ENCODE peak calls at places on chromosomes 16 and 17, in eight cellular contexts. O is heart right ventricle, I is right lobe of liver, K is sigmoid colon, Y is colonic mucosa, V is fibroblast of lung, J is IMR-90, H is body of pancreas. G is an unnamed sample. For H3K36me3, the result is how much of the 10 kb centered on the place peaks cover.

GRCh38 chr17:5955764-5956163 is 114.4 kb upstream of the WSCD1 start:
- DNase-seq in V (no peak), Y (no peak), H (no peak), O (no peak), J (no peak), K (no peak), I (no peak), G (no peak)

GRCh38 chr17:28911411-28912045 is 8.6 kb upstream of the DHRS13 start:
- DNase-seq in V (peak), O (no peak), J (no peak), K (no peak), I (no peak), H (no peak), Y (no peak), G (no peak)

GRCh38 chr17:8187517-8188407 is 2.2 kb downstream of the BORCS6 start:
- DNase-seq in H (peak), K (peak), I (peak), Y (peak), J (peak), O (peak), V (peak), G (peak)

GRCh38 chr17:29140051-29140582 is 40.1 kb downstream of the MYO18A start:
- DNase-seq in K (peak), J (peak), Y (peak), H (peak), V (peak), I (peak), O (peak), G (peak)

GRCh38 chr17:48647103-48647963 is 21.2 kb upstream of the HOXB9 start:
- DNase-seq in J (no peak), H (no peak), O (no peak), K (no peak), Y (peak), V (no peak), I (no peak), G (no peak)

GRCh38 chr17:70091005-70091568 is 16.1 kb downstream of the KCNJ16 start:
- DNase-seq in K (no peak), H (no peak), Y (no peak), V (no peak), I (no peak), O (no peak), J (no peak), G (no peak)

GRCh38 chr17:64306850-64307463 is 43.9 kb upstream of the TEX2 start:
- DNase-seq in O (peak), I (peak), H (peak), J (peak), V (peak), K (peak), Y (peak), G (peak)

GRCh38 chr17:81578561-81579225 is 26.5 kb upstream of the FAAP100 start:
- DNase-seq in I (no peak), K (no peak), H (no peak), J (no peak), Y (no peak), V (no peak), O (no peak), G (no peak)

GRCh38 chr16:69114346-69114975 is 9.0 kb downstream of the HAS3 start:
- DNase-seq in I (no peak), Y (no peak), J (no peak), H (no peak), K (peak), O (no peak), V (no peak), G (no peak)

GRCh38 chr17:64216385-64217248 is 46.4 kb downstream of the TEX2 start:
- DNase-seq in H (peak), J (peak), O (peak), V (peak), Y (peak), K (no peak), I (peak), G (no peak)

GRCh38 chr17:40556884-40557414 is 8.3 kb downstream of the CCR7 start:
- DNase-seq in K (no peak), V (no peak), J (no peak), O (peak), H (no peak), Y (peak), I (no peak), G (no peak)

GRCh38 chr17:45136846-45137560 is 1.5 kb downstream of the ACBD4 start:
- DNase-seq in Y (no peak), O (no peak), K (no peak), H (no peak), V (no peak), J (no peak), I (peak), G (no peak)

GRCh38 chr16:55495616-55496289 is 13.1 kb upstream of the LPCAT2 start:
- DNase-seq in Y (peak), O (no peak), K (no peak), J (peak), V (peak), I (no peak), H (no peak), G (no peak)

GRCh38 chr17:32486701-32487459 is at the start of gene CDK5R1:
- DNase-seq in H (peak), K (no peak), O (peak), Y (peak), I (peak), J (peak), V (peak), G (peak)

GRCh38 chr17:45101883-45102811 is 30.2 kb downstream of the PLCD3 start:
- DNase-seq in H (no peak), J (no peak), I (no peak), O (no peak), K (no peak), Y (no peak), V (no peak), G (no peak)

GRCh38 chr17:51481370-51481769 is 221.0 kb downstream of the UTP18 start:
- DNase-seq in J (no peak), H (no peak), Y (no peak), V (no peak), O (no peak), I (no peak), K (no peak), G (no peak)

GRCh38 chr17:67528751-67529436 is 151.8 kb downstream of the PITPNC1 start:
- DNase-seq in I (peak), K (peak), Y (peak), J (peak), O (peak), V (peak), H (peak), G (no peak)

GRCh38 chr16:3514621-3515020 is 13.8 kb downstream of the CLUAP1 start:
- DNase-seq in I (no peak), V (peak), Y (no peak), O (no peak), J (peak), H (no peak), K (no peak), G (no peak)

GRCh38 chr17:40074871-40075215 is 12.1 kb downstream of the THRA start:
- DNase-seq in K (no peak), V (no peak), O (no peak), J (no peak), I (no peak), H (no peak), Y (no peak), G (no peak)

GRCh38 chr16:19898924-19899604 is 14.4 kb upstream of the GPRC5B start:
- DNase-seq in I (no peak), K (no peak), J (peak), V (peak), Y (peak), O (peak), H (peak), G (peak)

GRCh38 chr16:27238016-27238587 is 30.5 kb downstream of the NSMCE1 start:
- DNase-seq in O (peak), K (peak), I (no peak), H (no peak), J (no peak), V (no peak), Y (peak), G (no peak)

GRCh38 chr16:15605869-15606520 is 37.0 kb downstream of the MARF1 start:
- DNase-seq in J (no peak), H (no peak), Y (no peak), I (no peak), K (no peak), V (no peak), O (no peak), G (no peak)

GRCh38 chr17:381941-382643 is 29.5 kb upstream of the RPH3AL start:
- DNase-seq in J (no peak), Y (no peak), H (no peak), V (no peak), K (no peak), O (no peak), I (no peak), G (no peak)

GRCh38 chr17:72792771-72793170 is 299.7 kb downstream of the SLC39A11 start:
- DNase-seq in K (no peak), I (no peak), V (no peak), Y (no peak), O (no peak), J (no peak), H (no peak), G (no peak)

DNA sequence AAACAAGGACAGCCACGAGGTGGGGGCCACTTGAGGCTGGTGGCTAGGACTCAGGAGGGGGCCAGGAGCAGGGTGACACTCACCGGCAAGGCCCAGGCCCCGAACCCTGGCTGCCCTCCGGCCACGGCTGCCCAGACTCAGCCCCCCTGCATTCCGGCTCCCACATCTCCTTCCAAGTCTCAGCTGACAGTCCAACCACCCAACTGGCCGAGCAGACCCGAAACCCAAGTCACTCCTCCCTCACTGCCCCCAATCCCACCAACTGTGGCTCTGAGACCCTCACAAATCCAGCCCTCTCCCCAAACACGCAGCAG is 9.4 kb downstream of the HAGH start:
- DNase-seq in V (no peak), J (no peak), O (no peak), I (no peak), K (no peak), H (no peak), Y (no peak), G (no peak)
- H3K36me3 ChIP-seq in V (under half), J (under half), O (under half), I (under half), K (half or more), H (under half), Y (under half), G (under half)

GRCh38 chr16:81499576-81500380 is 55.2 kb downstream of the CMIP start:
- DNase-seq in J (no peak), V (no peak), Y (no peak), O (no peak), I (no peak), H (no peak), K (no peak), G (no peak)
- H3K4me3 ChIP-seq in J (no peak), V (no peak), Y (no peak), O (no peak), I (no peak), H (no peak), K (no peak), G (no peak)

DNA sequence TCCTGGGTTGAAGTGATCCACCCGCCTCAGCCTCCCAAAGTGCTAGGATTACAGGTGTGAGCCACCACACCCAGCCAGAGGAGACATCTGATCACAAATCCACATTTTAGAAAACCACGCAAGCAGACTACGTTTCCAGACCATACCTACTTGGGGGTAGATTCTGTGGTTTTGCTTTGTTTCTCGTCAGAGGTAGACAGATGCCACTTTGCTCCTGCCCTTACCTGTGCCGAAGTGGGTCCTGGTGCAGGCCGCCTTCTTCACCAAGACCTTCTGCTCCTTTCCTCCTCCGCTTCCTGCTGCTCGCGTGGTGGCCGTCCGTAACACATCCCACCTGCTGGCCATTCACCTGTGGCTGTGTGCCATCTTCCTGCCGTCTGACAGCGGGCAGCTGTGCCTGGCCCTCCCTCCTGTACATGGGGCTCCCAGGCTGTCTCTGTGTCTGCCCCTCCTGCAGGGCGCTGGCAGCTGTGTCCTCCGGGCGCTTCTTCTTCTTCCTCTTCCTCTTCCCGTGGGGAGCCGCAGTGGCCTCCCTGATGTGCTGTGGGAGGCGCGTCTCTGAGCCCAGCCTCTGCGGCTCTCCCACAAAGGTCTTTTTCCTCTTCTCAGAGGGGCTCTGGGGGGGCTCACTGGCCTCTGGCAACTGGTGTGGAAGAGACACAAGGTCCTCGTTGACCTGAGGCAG is 21.2 kb upstream of the CYTH1 start:
- DNase-seq in V (no peak), Y (peak), K (no peak), I (peak), J (no peak), H (no peak), O (no peak), G (no peak)
- H3K36me3 ChIP-seq in V (under half), Y (under half), K (half or more), I (under half), J (half or more), H (under half), O (under half), G (half or more)

GRCh38 chr17:80101160-80101945 is at the start of gene GAA:
- DNase-seq in O (peak), I (peak), V (peak), J (peak), H (peak), Y (peak), K (peak), G (peak)

GRCh38 chr17:80103686-80104085 is 2.3 kb downstream of the GAA start:
- DNase-seq in K (no peak), O (no peak), H (no peak), J (no peak), V (no peak), Y (no peak), I (no peak), G (no peak)

GRCh38 chr17:80101946-80102706 is 745 bp downstream of the GAA start:
- DNase-seq in I (no peak), H (no peak), J (peak), V (peak), Y (peak), O (no peak), K (no peak), G (no peak)

GRCh38 chr17:80104321-80104955 is 3.1 kb downstream of the GAA start:
- DNase-seq in O (no peak), J (no peak), V (peak), H (no peak), K (no peak), I (no peak), Y (no peak), G (no peak)

GRCh38 chr17:80103061-80103481 is 1.7 kb downstream of the GAA start:
- DNase-seq in Y (no peak), V (no peak), K (no peak), I (no peak), J (no peak), O (no peak), H (no peak), G (no peak)
- H3K4me3 ChIP-seq in Y (no peak), V (no peak), K (no peak), I (no peak), J (no peak), O (no peak), H (no peak), G (no peak)

GRCh38 chr16:83957296-83957855 is 4.3 kb downstream of the OSGIN1 start:
- DNase-seq in Y (no peak), K (no peak), J (no peak), H (no peak), I (no peak), V (no peak), O (no peak), G (no peak)

GRCh38 chr16:83959621-83960434 is 6.8 kb downstream of the OSGIN1 start:
- DNase-seq in H (no peak), O (peak), V (no peak), J (no peak), K (no peak), Y (no peak), I (no peak), G (no peak)

GRCh38 chr16:83960521-83961249 is 7.4 kb upstream of the NECAB2 start:
- DNase-seq in Y (no peak), H (no peak), I (no peak), J (no peak), O (no peak), K (no peak), V (no peak), G (no peak)

GRCh38 chr16:83958137-83958810 is 5.2 kb downstream of the OSGIN1 start:
- DNase-seq in H (no peak), I (no peak), Y (no peak), V (no peak), J (peak), K (no peak), O (no peak), G (no peak)

GRCh38 chr16:83958842-83959565 is 6.0 kb downstream of the OSGIN1 start:
- DNase-seq in Y (no peak), I (no peak), K (no peak), J (no peak), H (no peak), V (no peak), O (no peak), G (no peak)
- H3K36me3 ChIP-seq in Y (under half), I (under half), K (half or more), J (under half), H (under half), V (under half), O (under half), G (under half)

GRCh38 chr16:66961065-66961744 is at the start of gene CES3:
- DNase-seq in J (peak), Y (peak), O (no peak), I (peak), K (no peak), H (peak), V (peak), G (no peak)
- H3K4me3 ChIP-seq in J (no peak), Y (peak), O (no peak), I (peak), K (no peak), H (no peak), V (no peak), G (no peak)

GRCh38 chr17:59388070-59388556 is 56.7 kb downstream of the YPEL2 start:
- DNase-seq in O (no peak), J (no peak), Y (no peak), H (no peak), I (no peak), V (no peak), K (no peak), G (no peak)

GRCh38 chr17:59381716-59382570 is 50.5 kb downstream of the YPEL2 start:
- DNase-seq in H (peak), J (no peak), V (no peak), O (peak), K (peak), I (no peak), Y (peak), G (no peak)

GRCh38 chr17:59380474-59380873 is 49.0 kb downstream of the YPEL2 start:
- DNase-seq in H (no peak), V (no peak), O (no peak), K (peak), Y (no peak), J (no peak), I (no peak), G (no peak)

GRCh38 chr17:59387351-59388069 is 56.1 kb downstream of the YPEL2 start:
- DNase-seq in I (no peak), O (no peak), Y (no peak), H (no peak), K (no peak), J (no peak), V (no peak), G (no peak)

DNA sequence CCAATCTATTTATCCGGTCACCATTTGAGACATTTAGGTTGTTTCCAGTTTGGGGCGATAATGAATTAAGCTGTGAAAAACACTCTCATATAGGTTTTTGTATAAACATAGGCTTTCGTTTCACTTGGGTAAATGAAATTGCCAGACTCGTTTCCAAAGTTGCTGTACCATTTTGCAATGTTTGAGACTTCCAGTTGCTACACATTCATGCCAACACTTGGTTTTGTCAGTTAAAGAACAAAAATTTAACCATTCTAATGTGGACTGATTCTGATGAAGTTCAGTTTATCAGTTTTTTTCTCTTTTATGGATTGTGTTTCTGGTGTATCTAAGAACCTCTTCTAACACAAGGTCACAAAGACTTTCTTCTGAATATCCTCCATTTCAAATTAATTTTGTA is 52.4 kb downstream of the YPEL2 start:
- DNase-seq in V (no peak), J (no peak), H (no peak), I (no peak), K (no peak), Y (no peak), O (no peak), G (no peak)
- H3K36me3 ChIP-seq in V (under half), J (under half), H (under half), I (under half), K (under half), Y (under half), O (under half), G (under half)

GRCh38 chr16:12721841-12722467 is 81.7 kb downstream of the CPPED1 start:
- DNase-seq in J (no peak), I (no peak), V (no peak), H (no peak), K (no peak), Y (no peak), O (no peak), G (no peak)

GRCh38 chr16:12719972-12720371 is 83.7 kb downstream of the CPPED1 start:
- DNase-seq in J (no peak), V (no peak), K (no peak), I (no peak), O (no peak), Y (no peak), H (no peak), G (no peak)

DNA sequence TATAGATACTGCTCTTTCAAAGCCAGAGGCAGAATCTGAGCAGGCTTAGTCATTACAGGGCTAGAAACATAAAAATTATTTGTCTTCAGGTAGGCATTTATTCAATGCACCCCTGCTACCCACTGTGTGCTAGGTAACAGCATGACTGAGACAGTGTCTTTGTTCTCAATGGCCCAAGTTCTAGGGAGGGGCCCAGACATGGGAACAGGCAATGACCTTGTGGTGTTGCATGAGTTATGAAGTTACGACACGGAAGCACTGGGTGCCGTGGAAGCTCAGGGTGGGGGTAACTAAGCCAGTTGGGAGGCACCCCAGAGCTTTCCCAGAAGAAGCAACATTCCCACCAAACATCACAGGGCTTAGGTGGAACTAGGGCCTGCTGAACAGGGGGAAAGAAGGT is 87.0 kb downstream of the CPPED1 start:
- DNase-seq in J (no peak), V (no peak), O (no peak), Y (no peak), H (no peak), I (no peak), K (no peak), G (no peak)
- H3K4me3 ChIP-seq in J (no peak), V (no peak), O (no peak), Y (no peak), H (no peak), I (no peak), K (no peak), G (no peak)